ENCODE peak calls at places on chromosome 15, in five cellular contexts. One of them, this sample, is unnamed.

GRCh38 chr15:84834969-84835368 is 17.8 kb downstream of the ALPK3 start:
- DNase-seq in AG09309: no peak
- DNase-seq in AG08395: no peak
- DNase-seq in DMS153: no peak
- DNase-seq in hypothalamus: no peak
- DNase-seq in this sample: no peak

GRCh38 chr15:70741677-70742293 is 21.6 kb downstream of the UACA start:
- DNase-seq in DMS153: no peak
- DNase-seq in AG08395: peak
- DNase-seq in hypothalamus: no peak
- DNase-seq in AG09309: no peak
- DNase-seq in this sample: no peak

GRCh38 chr15:73679964-73680363 is 4.2 kb upstream of the CD276 start:
- DNase-seq in hypothalamus: no peak
- DNase-seq in AG08395: no peak
- DNase-seq in DMS153: no peak
- DNase-seq in AG09309: no peak
- DNase-seq in this sample: no peak

GRCh38 chr15:80998252-80998651 is 2.5 kb upstream of the TLNRD1 start:
- DNase-seq in hypothalamus: no peak
- DNase-seq in DMS153: no peak
- DNase-seq in AG08395: no peak
- DNase-seq in AG09309: no peak
- DNase-seq in this sample: no peak

GRCh38 chr15:101537681-101538080 is 48.2 kb upstream of the PCSK6 start:
- DNase-seq in DMS153: no peak
- DNase-seq in hypothalamus: no peak
- DNase-seq in AG09309: no peak
- DNase-seq in AG08395: no peak
- DNase-seq in this sample: no peak

GRCh38 chr15:32646304-32646703 is 4.8 kb downstream of the SCG5 start:
- DNase-seq in DMS153: no peak
- DNase-seq in AG09309: no peak
- DNase-seq in hypothalamus: no peak
- DNase-seq in AG08395: no peak
- DNase-seq in this sample: no peak

GRCh38 chr15:40435331-40436089 is 5.2 kb upstream of the BAHD1 start:
- DNase-seq in AG08395: no peak
- DNase-seq in DMS153: no peak
- DNase-seq in AG09309: no peak
- DNase-seq in hypothalamus: no peak
- DNase-seq in this sample: no peak

GRCh38 chr15:51726302-51727073 is 11.0 kb downstream of the LYSMD2 start:
- DNase-seq in AG08395: peak
- DNase-seq in AG09309: peak
- DNase-seq in DMS153: peak
- DNase-seq in hypothalamus: no peak
- DNase-seq in this sample: peak

GRCh38 chr15:34753236-34753894 is 1.4 kb downstream of the GJD2 start:
- DNase-seq in hypothalamus: no peak
- DNase-seq in AG09309: no peak
- DNase-seq in DMS153: no peak
- DNase-seq in AG08395: peak
- DNase-seq in this sample: peak